ENCODE peak calls at places on chromosomes 5 and 9, in four cellular contexts. W is fibroblast of lung, T is fibroblast of mammary gland, E is astrocyte of the spinal cord. H is an unnamed sample.

GRCh38 chr9:113267911-113268563 is 7.3 kb downstream of the CDC26 start:
- DNase-seq in W (no peak), E (no peak), T (no peak), H (no peak)

GRCh38 chr5:16585028-16585667 is 31.6 kb downstream of the RETREG1 start:
- DNase-seq in W (no peak), T (no peak), E (no peak), H (no peak)

GRCh38 chr9:13282998-13283397 is 3.5 kb upstream of the MPDZ start:
- DNase-seq in E (no peak), W (peak; percentile 61), T (no peak), H (peak; percentile 52)

GRCh38 chr5:79746645-79747044 is 57.0 kb downstream of the CMYA5 start:
- DNase-seq in E (no peak), T (no peak), W (no peak), H (no peak)

GRCh38 chr5:123199527-123199926 is 110.5 kb downstream of the PRDM6 start:
- DNase-seq in E (no peak), W (no peak), T (no peak), H (no peak)

GRCh38 chr5:167730121-167730520 is 561.3 kb upstream of the WWC1 start:
- DNase-seq in W (peak; percentile 100), E (peak; percentile 96), T (peak; percentile 97), H (peak; percentile 94)

GRCh38 chr5:1185652-1186350 is 15.6 kb upstream of the SLC6A19 start:
- DNase-seq in W (no peak), E (no peak), T (no peak), H (no peak)

GRCh38 chr5:15236911-15237508 is 263.0 kb upstream of the FBXL7 start:
- DNase-seq in W (no peak), T (no peak), E (peak; percentile 15), H (no peak)

GRCh38 chr5:176450077-176450476 is 1.9 kb downstream of the FAF2 start:
- DNase-seq in T (no peak), E (no peak), W (no peak), H (no peak)

GRCh38 chr5:72427488-72428437 is 79.4 kb downstream of the ZNF366 start:
- DNase-seq in W (peak; percentile 70), T (peak; percentile 50), E (peak; percentile 45), H (peak; percentile 90)

GRCh38 chr9:112711050-112711689 is 6.7 kb downstream of the INIP start:
- DNase-seq in E (peak; percentile 47), T (peak; percentile 54), W (peak; percentile 41), H (peak; percentile 76)

GRCh38 chr9:37574241-37574721 is 1.9 kb downstream of the FBXO10 start:
- DNase-seq in W (peak; percentile 24), T (peak; percentile 57), E (peak; percentile 51), H (peak; percentile 88)

GRCh38 chr5:172179032-172179989 is 8.7 kb downstream of the STK10 start:
- DNase-seq in W (peak; percentile 71), E (peak; percentile 74), T (peak; percentile 30), H (peak; percentile 79)

GRCh38 chr9:75019022-75019421 is 9.1 kb downstream of the CARNMT1 start:
- DNase-seq in E (no peak), T (no peak), W (no peak), H (no peak)

GRCh38 chr9:132577119-132577518 is 5.3 kb upstream of the BARHL1 start:
- DNase-seq in T (no peak), E (no peak), W (no peak), H (no peak)

GRCh38 chr9:20538956-20539355 is 83.3 kb downstream of the MLLT3 start:
- DNase-seq in W (peak; percentile 20), T (peak; percentile 26), E (no peak), H (peak; percentile 16)

GRCh38 chr9:93436218-93436617 is 15.3 kb upstream of the FAM120A start:
- DNase-seq in E (no peak), W (no peak), T (no peak), H (no peak)

GRCh38 chr5:96326902-96327301 is 106.1 kb downstream of the PCSK1 start:
- DNase-seq in E (no peak), W (no peak), T (no peak), H (no peak)

GRCh38 chr5:38509185-38509584 is 47.3 kb downstream of the LIFR start:
- DNase-seq in E (peak; percentile 81), T (peak; percentile 84), W (peak; percentile 92), H (peak; percentile 89)

GRCh38 chr9:87894998-87895625 is 12.4 kb downstream of the SPATA31E1 start:
- DNase-seq in T (no peak), E (no peak), W (no peak), H (no peak)

GRCh38 chr9:101398930-101399640 is 434 bp downstream of the ZNF189 start:
- DNase-seq in T (no peak), E (no peak), W (no peak), H (peak; percentile 20)

GRCh38 chr9:35826071-35826701 is 2.3 kb downstream of the FAM221B start:
- DNase-seq in T (peak; percentile 76), W (peak; percentile 53), E (peak; percentile 81), H (peak; percentile 83)

GRCh38 chr9:136538599-136539426 is 7.0 kb downstream of the NOTCH1 start:
- DNase-seq in T (no peak), E (no peak), W (no peak), H (no peak)

GRCh38 chr5:136337788-136338187 is 27.6 kb downstream of the TRPC7 start:
- DNase-seq in E (no peak), W (no peak), T (no peak), H (no peak)

GRCh38 chr9:83013261-83013610 is 49.7 kb downstream of the RASEF start:
- DNase-seq in T (peak; percentile 39), E (peak; percentile 53), W (peak; percentile 75), H (peak; percentile 56)

GRCh38 chr9:98603821-98604383 is 104.8 kb downstream of the GABBR2 start:
- DNase-seq in E (peak; percentile 63), T (peak; percentile 74), W (peak; percentile 68), H (no peak)

GRCh38 chr9:34869390-34869789 is 88.7 kb upstream of the PHF24 start:
- DNase-seq in W (peak; percentile 20), T (peak; percentile 51), E (peak; percentile 18), H (peak; percentile 68)

GRCh38 chr5:98735806-98736507 is 37.5 kb upstream of the RGMB start:
- DNase-seq in T (peak; percentile 81), W (peak; percentile 65), E (peak; percentile 13), H (peak; percentile 56)

GRCh38 chr5:158700997-158701391 is 398.7 kb downstream of the EBF1 start:
- DNase-seq in T (no peak), W (no peak), E (no peak), H (no peak)

GRCh38 chr9:83996126-83996525 is 15.5 kb downstream of the RMI1 start:
- DNase-seq in W (no peak), T (no peak), E (no peak), H (no peak)

GRCh38 chr9:133981958-133982681 is 10.0 kb downstream of the VAV2 start:
- DNase-seq in W (no peak), T (no peak), E (no peak), H (no peak)

GRCh38 chr5:154318691-154319090 is 127.1 kb upstream of the SAP30L start:
- DNase-seq in E (no peak), W (no peak), T (no peak), H (no peak)

GRCh38 chr5:135242021-135242480 is 157.0 kb downstream of the MACROH2A1 start:
- DNase-seq in W (peak; percentile 79), E (peak; percentile 67), T (peak; percentile 64), H (no peak)

GRCh38 chr5:127192836-127193341 is 97.7 kb upstream of the MEGF10 start:
- DNase-seq in T (no peak), E (no peak), W (no peak), H (peak; percentile 55)

DNA sequence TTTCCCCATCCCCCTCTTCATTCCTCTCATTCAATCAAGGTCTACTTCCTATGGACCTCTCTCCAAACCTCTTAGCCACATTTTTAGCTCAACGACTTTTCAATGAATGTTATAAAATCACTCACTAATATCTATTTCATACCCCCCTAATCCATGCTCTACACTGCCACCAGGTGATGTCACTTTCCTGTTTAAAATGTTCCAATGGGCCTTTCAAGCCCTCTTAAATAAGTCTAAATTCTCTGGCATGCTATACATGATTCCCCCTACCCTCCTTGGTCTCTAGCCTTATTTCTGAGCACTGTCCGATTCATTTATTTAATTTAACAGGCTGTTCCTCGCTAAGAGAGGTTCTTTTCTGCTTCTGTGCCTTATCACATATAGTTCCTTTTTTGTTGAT is 9.3 kb downstream of the ABHD17B start:
- DNase-seq in T (no peak), W (no peak), E (no peak), H (no peak)
- TF ChIP-seq CTCF in T (no peak), W (no peak), E (peak; percentile 5), H (no peak)

GRCh38 chr5:141343242-141343952 is at the start of gene PCDHGA3:
- DNase-seq in T (peak; percentile 75), W (peak; percentile 65), E (peak; percentile 62), H (peak; percentile 61)
- H3K4me3 ChIP-seq in T (peak within 1 kb of the TSS; percentile 14), W (peak within 1 kb of the TSS; percentile 54), E (peak within 1 kb of the TSS; percentile 39), H (peak within 1 kb of the TSS; percentile 45)

DNA sequence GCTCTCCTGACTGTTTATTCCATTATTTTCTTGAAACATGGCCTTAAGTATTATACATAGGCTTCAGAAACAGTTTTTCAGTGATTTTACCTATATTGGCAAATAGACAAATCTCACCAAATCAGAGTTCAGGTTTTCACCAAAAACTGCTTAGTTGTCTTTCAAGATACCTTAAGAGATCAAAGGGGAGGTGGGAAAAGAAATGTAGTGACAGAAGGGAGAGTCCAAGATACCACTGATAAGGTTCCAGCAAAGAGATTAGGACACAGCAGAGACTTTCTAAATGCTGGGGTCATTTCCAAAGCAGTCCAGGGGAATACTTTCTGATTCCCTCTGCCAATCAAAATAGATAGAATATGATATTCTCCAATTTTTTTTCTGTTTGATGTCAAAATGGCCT is 73.7 kb upstream of the IQGAP2 start:
- DNase-seq in T (no peak), W (no peak), E (no peak), H (no peak)
- TF ChIP-seq CTCF in T (no peak), W (no peak), E (no peak), H (no peak)

DNA sequence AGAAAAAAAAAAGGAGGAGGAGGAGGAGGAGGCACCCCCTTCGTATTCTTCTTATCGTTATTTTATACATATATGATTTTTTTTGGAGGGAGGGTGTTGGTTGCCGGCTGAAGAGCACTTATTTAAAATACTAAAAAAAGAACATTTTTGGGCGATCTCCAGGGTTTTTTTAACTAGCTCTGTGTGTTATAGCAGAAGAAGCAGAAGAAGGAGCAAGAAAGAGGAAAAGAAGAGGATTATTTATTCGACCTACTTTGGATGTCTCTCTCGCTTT is 440 bp downstream of the NR2F1 start:
- DNase-seq in T (no peak), E (no peak), W (no peak), H (peak; percentile 78)
- H3K4me3 ChIP-seq in T (peak overlapping the region; percentile 85), E (peak overlapping the region; percentile 76), W (peak overlapping the region; percentile 98), H (peak overlapping the region; percentile 69)

H was measured in choroid plexus epithelial cell.